ENCODE peak calls at places on chromosomes 12 and 14, in four cellular contexts. One of them, this sample, is unnamed.

GRCh38 chr14:61571931-61572330 is 123.4 kb upstream of the HIF1A start:
- DNase-seq in HCT116: no peak
- DNase-seq in GM12878: no peak
- DNase-seq in HepG2: no peak
- DNase-seq in this sample: no peak

GRCh38 chr12:80636832-80637231 is 70.6 kb upstream of the MYF6 start:
- DNase-seq in HCT116: no peak
- DNase-seq in GM12878: no peak
- DNase-seq in HepG2: no peak
- DNase-seq in this sample: no peak

GRCh38 chr12:130673036-130673705 is 42.9 kb downstream of the RIMBP2 start:
- DNase-seq in HCT116: no peak
- DNase-seq in GM12878: no peak
- DNase-seq in HepG2: no peak
- DNase-seq in this sample: no peak

GRCh38 chr14:69928111-69928523 is 48.9 kb downstream of the SMOC1 start:
- DNase-seq in HCT116: no peak
- DNase-seq in GM12878: no peak
- DNase-seq in HepG2: no peak
- DNase-seq in this sample: no peak

GRCh38 chr14:99194136-99194535 is 77.9 kb downstream of the BCL11B start:
- DNase-seq in HCT116: no peak
- DNase-seq in GM12878: no peak
- DNase-seq in HepG2: no peak
- DNase-seq in this sample: no peak

GRCh38 chr14:90842726-90843125 is 26.5 kb upstream of the TTC7B start:
- DNase-seq in HCT116: no peak
- DNase-seq in GM12878: no peak
- DNase-seq in HepG2: no peak
- DNase-seq in this sample: no peak

GRCh38 chr14:60514378-60515243 is 5.7 kb downstream of the SIX6 start:
- DNase-seq in HCT116: no peak
- DNase-seq in GM12878: no peak
- DNase-seq in HepG2: peak
- DNase-seq in this sample: no peak

GRCh38 chr12:116708826-116709756 is 28.8 kb downstream of the SPRING1 start:
- DNase-seq in HCT116: peak
- DNase-seq in GM12878: no peak
- DNase-seq in HepG2: peak
- DNase-seq in this sample: no peak

GRCh38 chr14:20553024-20553423 is 7.8 kb downstream of the RNASE9 start:
- DNase-seq in HCT116: no peak
- DNase-seq in GM12878: no peak
- DNase-seq in HepG2: no peak
- DNase-seq in this sample: no peak

GRCh38 chr14:85533821-85534271 is 3.9 kb downstream of the FLRT2 start:
- DNase-seq in HCT116: no peak
- DNase-seq in GM12878: no peak
- DNase-seq in HepG2: no peak
- DNase-seq in this sample: no peak

GRCh38 chr14:106564058-106564643 is 1037.8 kb downstream of the TMEM121 start:
- DNase-seq in HCT116: no peak
- DNase-seq in GM12878: no peak
- DNase-seq in HepG2: peak
- DNase-seq in this sample: peak

GRCh38 chr12:92619730-92620684 is 82.8 kb upstream of the PLEKHG7 start:
- DNase-seq in HCT116: no peak
- DNase-seq in GM12878: no peak
- DNase-seq in HepG2: no peak
- DNase-seq in this sample: no peak

GRCh38 chr14:50744242-50744641 is 76.1 kb upstream of the SAV1 start:
- DNase-seq in HCT116: no peak
- DNase-seq in GM12878: no peak
- DNase-seq in HepG2: no peak
- DNase-seq in this sample: no peak

GRCh38 chr12:76422878-76423438 is 74.7 kb upstream of the BBS10 start:
- DNase-seq in HCT116: no peak
- DNase-seq in GM12878: no peak
- DNase-seq in HepG2: no peak
- DNase-seq in this sample: no peak

GRCh38 chr12:114412825-114413749 is 7.1 kb upstream of the TBX5 start:
- DNase-seq in HCT116: no peak
- DNase-seq in GM12878: no peak
- DNase-seq in HepG2: no peak
- DNase-seq in this sample: no peak

GRCh38 chr12:114414031-114414865 is 8.3 kb upstream of the TBX5 start:
- DNase-seq in HCT116: no peak
- DNase-seq in GM12878: no peak
- DNase-seq in HepG2: no peak
- DNase-seq in this sample: no peak

GRCh38 chr12:114416028-114416427 is 10.1 kb upstream of the TBX5 start:
- DNase-seq in HCT116: no peak
- DNase-seq in GM12878: no peak
- DNase-seq in HepG2: no peak
- DNase-seq in this sample: no peak

GRCh38 chr12:114415525-114415868 is 9.6 kb upstream of the TBX5 start:
- DNase-seq in HCT116: no peak
- DNase-seq in GM12878: no peak
- DNase-seq in HepG2: no peak
- DNase-seq in this sample: no peak

GRCh38 chr12:114414866-114415524 is 9.1 kb upstream of the TBX5 start:
- DNase-seq in HCT116: no peak
- DNase-seq in GM12878: no peak
- DNase-seq in HepG2: no peak
- DNase-seq in this sample: no peak
- TF ChIP-seq YY1 in HCT116: no peak
- TF ChIP-seq YY1 in GM12878: no peak
- TF ChIP-seq YY1 in HepG2: no peak
- TF ChIP-seq YY1 in this sample: no peak

GRCh38 chr14:94132285-94132887 is 3.0 kb upstream of the IFI27L2 start:
- DNase-seq in HCT116: peak
- DNase-seq in GM12878: no peak
- DNase-seq in HepG2: peak
- DNase-seq in this sample: no peak
- TF ChIP-seq YY1 in HCT116: no peak
- TF ChIP-seq YY1 in GM12878: no peak
- TF ChIP-seq YY1 in HepG2: no peak
- TF ChIP-seq YY1 in this sample: no peak

GRCh38 chr12:128971802-128972201 is 118.5 kb downstream of the GLT1D1 start:
- DNase-seq in HCT116: no peak
- DNase-seq in GM12878: no peak
- DNase-seq in HepG2: no peak
- DNase-seq in this sample: no peak

GRCh38 chr12:128970110-128970509 is 116.8 kb downstream of the GLT1D1 start:
- DNase-seq in HCT116: no peak
- DNase-seq in GM12878: no peak
- DNase-seq in HepG2: no peak
- DNase-seq in this sample: no peak

GRCh38 chr12:128970941-128971340 is 117.7 kb downstream of the GLT1D1 start:
- DNase-seq in HCT116: no peak
- DNase-seq in GM12878: no peak
- DNase-seq in HepG2: no peak
- DNase-seq in this sample: no peak

GRCh38 chr12:128968668-128969067 is 115.4 kb downstream of the GLT1D1 start:
- DNase-seq in HCT116: no peak
- DNase-seq in GM12878: no peak
- DNase-seq in HepG2: no peak
- DNase-seq in this sample: no peak

DNA sequence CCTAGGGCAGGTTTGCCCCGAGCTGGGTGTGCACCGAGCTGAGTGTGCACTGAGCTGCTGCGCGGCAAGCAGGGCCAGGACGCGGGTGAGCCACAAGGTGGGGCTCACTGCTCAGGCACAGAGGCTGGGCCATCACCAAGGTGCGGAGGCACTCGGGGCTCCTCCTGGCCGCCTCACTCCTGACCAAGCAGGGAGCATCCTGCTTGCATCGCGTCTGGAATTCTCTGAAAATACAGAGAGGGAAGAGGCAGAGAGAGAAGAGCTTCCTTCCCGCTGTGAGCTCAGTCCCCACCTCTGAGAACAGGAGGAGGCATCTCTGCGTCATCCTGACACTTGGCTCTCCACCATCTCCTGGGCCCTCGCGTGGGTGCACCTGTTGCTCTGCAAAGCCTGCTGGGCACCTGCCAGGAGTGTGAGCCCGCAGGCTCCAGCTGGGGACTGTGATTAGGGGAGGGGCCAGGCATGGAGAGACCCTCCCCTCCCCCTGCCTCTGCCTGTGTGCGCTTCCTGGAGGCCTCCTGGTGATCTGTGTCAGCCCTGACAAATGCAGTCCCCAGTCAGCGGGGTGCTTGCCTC is 116.3 kb downstream of the GLT1D1 start:
- DNase-seq in HCT116: no peak
- DNase-seq in GM12878: peak
- DNase-seq in HepG2: no peak
- DNase-seq in this sample: peak
- TF ChIP-seq YY1 in HCT116: no peak
- TF ChIP-seq YY1 in GM12878: peak
- TF ChIP-seq YY1 in HepG2: no peak
- TF ChIP-seq YY1 in this sample: no peak

DNA sequence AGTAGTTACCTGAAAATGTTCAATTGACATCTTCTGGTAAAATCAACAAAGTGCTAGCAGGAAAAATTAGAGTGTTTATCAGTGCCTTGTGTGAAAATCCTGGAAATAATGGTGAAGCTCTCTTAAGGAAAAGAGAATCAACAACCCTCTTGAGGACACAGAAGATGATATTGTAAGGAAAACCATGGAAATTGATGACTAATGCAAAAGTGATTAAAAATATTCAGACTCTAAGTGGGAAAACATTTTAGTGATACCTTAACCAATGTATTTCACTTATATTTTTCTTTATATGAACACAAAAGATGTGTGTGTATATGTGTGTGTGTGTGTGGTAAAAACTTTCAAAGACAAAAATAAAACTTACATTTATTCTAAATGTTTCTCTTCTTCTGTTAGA is 95.3 kb downstream of the SLC6A15 start:
- DNase-seq in HCT116: no peak
- DNase-seq in GM12878: no peak
- DNase-seq in HepG2: no peak
- DNase-seq in this sample: no peak
- TF ChIP-seq YY1 in HCT116: no peak
- TF ChIP-seq YY1 in GM12878: no peak
- TF ChIP-seq YY1 in HepG2: no peak
- TF ChIP-seq YY1 in this sample: no peak

GRCh38 chr12:107163413-107163812 is 70.1 kb upstream of the CRY1 start:
- DNase-seq in HCT116: no peak
- DNase-seq in GM12878: no peak
- DNase-seq in HepG2: no peak
- DNase-seq in this sample: no peak

GRCh38 chr12:107167756-107168155 is 74.4 kb upstream of the CRY1 start:
- DNase-seq in HCT116: no peak
- DNase-seq in GM12878: no peak
- DNase-seq in HepG2: no peak
- DNase-seq in this sample: no peak

GRCh38 chr12:107169200-107169599 is 75.9 kb upstream of the CRY1 start:
- DNase-seq in HCT116: no peak
- DNase-seq in GM12878: no peak
- DNase-seq in HepG2: no peak
- DNase-seq in this sample: no peak

GRCh38 chr12:107164392-107164791 is 71.0 kb upstream of the CRY1 start:
- DNase-seq in HCT116: no peak
- DNase-seq in GM12878: no peak
- DNase-seq in HepG2: no peak
- DNase-seq in this sample: no peak

GRCh38 chr12:107165581-107165980 is 72.2 kb upstream of the CRY1 start:
- DNase-seq in HCT116: no peak
- DNase-seq in GM12878: no peak
- DNase-seq in HepG2: no peak
- DNase-seq in this sample: no peak
- TF ChIP-seq YY1 in HCT116: no peak
- TF ChIP-seq YY1 in GM12878: no peak
- TF ChIP-seq YY1 in HepG2: no peak
- TF ChIP-seq YY1 in this sample: no peak

DNA sequence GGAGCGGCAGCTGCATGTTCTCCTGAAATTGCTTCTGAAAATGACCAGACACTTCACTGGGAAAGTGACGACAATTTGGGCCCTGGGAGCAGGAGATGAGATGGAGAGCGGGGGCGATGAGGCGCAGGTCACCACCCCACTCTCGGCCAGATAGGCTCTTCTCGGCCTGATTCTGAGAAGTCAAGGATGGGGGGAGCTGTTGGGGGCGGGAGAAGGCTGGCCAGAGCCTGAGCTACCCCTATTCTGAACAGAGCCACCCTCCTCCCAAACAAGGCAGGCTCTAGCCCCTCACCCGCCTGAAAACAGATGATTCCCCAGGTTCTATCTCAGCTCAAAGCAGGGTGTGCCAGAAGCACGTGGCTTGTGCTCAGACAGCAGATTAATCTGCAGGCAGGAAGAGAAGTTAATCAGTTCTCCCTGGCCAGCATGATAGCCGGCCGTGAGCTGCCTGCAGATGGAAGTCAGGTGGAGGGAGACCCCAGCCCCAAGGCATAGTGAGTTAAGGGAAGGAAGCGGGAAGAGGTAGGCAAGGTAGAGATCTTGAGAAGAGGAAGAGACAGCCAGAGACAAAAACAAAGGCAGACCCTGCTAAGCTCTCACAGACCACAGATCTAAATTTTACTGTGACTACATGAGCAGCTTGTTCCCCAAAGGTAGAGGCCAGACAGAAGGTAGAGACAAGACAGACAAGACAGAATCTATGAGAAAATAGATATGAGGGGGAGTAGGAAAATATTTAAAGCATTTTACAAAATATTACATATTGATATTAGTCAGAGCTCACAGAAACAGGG is 10.9 kb upstream of the TAC3 start:
- DNase-seq in HCT116: no peak
- DNase-seq in GM12878: no peak
- DNase-seq in HepG2: no peak
- DNase-seq in this sample: no peak
- TF ChIP-seq YY1 in HCT116: no peak
- TF ChIP-seq YY1 in GM12878: no peak
- TF ChIP-seq YY1 in HepG2: no peak
- TF ChIP-seq YY1 in this sample: no peak

GRCh38 chr12:63752283-63752682 is 27.4 kb upstream of the RXYLT1 start:
- DNase-seq in HCT116: no peak
- DNase-seq in GM12878: no peak
- DNase-seq in HepG2: no peak
- DNase-seq in this sample: no peak
- TF ChIP-seq YY1 in HCT116: no peak
- TF ChIP-seq YY1 in GM12878: no peak
- TF ChIP-seq YY1 in HepG2: no peak
- TF ChIP-seq YY1 in this sample: no peak

This sample was measured in NT2/D1.